ENCODE peak calls at places on chromosome 20, in six cellular contexts. One of them, this sample, is unnamed.

GRCh38 chr20:44428174-44429016 is 47.3 kb upstream of the TTPAL start:
- DNase-seq in mucosa of descending colon: no peak
- DNase-seq in WTC11: no peak
- DNase-seq in heart right ventricle: no peak
- DNase-seq in H1: no peak
- DNase-seq in OCI-LY7: no peak
- DNase-seq in this sample: no peak

GRCh38 chr20:19995220-19995863 is 21.8 kb upstream of the NAA20 start:
- DNase-seq in mucosa of descending colon: peak; percentile 52
- DNase-seq in WTC11: no peak
- DNase-seq in heart right ventricle: peak; percentile 47
- DNase-seq in H1: no peak
- DNase-seq in OCI-LY7: peak; percentile 57
- DNase-seq in this sample: no peak

GRCh38 chr20:6665161-6665560 is 102.3 kb upstream of the BMP2 start:
- DNase-seq in mucosa of descending colon: no peak
- DNase-seq in WTC11: no peak
- DNase-seq in heart right ventricle: no peak
- DNase-seq in H1: no peak
- DNase-seq in OCI-LY7: no peak
- DNase-seq in this sample: no peak

GRCh38 chr20:51586005-51586440 is 43.5 kb upstream of the NFATC2 start:
- DNase-seq in mucosa of descending colon: no peak
- DNase-seq in WTC11: no peak
- DNase-seq in heart right ventricle: no peak
- DNase-seq in H1: no peak
- DNase-seq in OCI-LY7: no peak
- DNase-seq in this sample: no peak

GRCh38 chr20:49340161-49340966 is 62.5 kb upstream of the ZNFX1 start:
- DNase-seq in mucosa of descending colon: no peak
- DNase-seq in WTC11: no peak
- DNase-seq in heart right ventricle: no peak
- DNase-seq in H1: no peak
- DNase-seq in OCI-LY7: no peak
- DNase-seq in this sample: no peak

GRCh38 chr20:12207875-12208274 is 290.2 kb downstream of the BTBD3 start:
- DNase-seq in mucosa of descending colon: peak; percentile 57
- DNase-seq in WTC11: peak; percentile 56
- DNase-seq in heart right ventricle: peak; percentile 9
- DNase-seq in H1: peak; percentile 77
- DNase-seq in OCI-LY7: peak; percentile 4
- DNase-seq in this sample: no peak

GRCh38 chr20:5608448-5609161 is 141.6 kb upstream of the SHLD1 start:
- DNase-seq in mucosa of descending colon: peak; percentile 30
- DNase-seq in WTC11: no peak
- DNase-seq in heart right ventricle: no peak
- DNase-seq in H1: no peak
- DNase-seq in OCI-LY7: no peak
- DNase-seq in this sample: no peak

GRCh38 chr20:23562721-23563342 is 5.5 kb downstream of the CST9L start:
- DNase-seq in mucosa of descending colon: no peak
- DNase-seq in WTC11: no peak
- DNase-seq in heart right ventricle: no peak
- DNase-seq in H1: no peak
- DNase-seq in OCI-LY7: no peak
- DNase-seq in this sample: no peak

GRCh38 chr20:48015943-48016723 is 230.9 kb upstream of the SULF2 start:
- DNase-seq in mucosa of descending colon: no peak
- DNase-seq in WTC11: no peak
- DNase-seq in heart right ventricle: no peak
- DNase-seq in H1: no peak
- DNase-seq in OCI-LY7: no peak
- DNase-seq in this sample: no peak

GRCh38 chr20:6588296-6588695 is 179.2 kb upstream of the BMP2 start:
- DNase-seq in mucosa of descending colon: peak; percentile 44
- DNase-seq in WTC11: no peak
- DNase-seq in heart right ventricle: no peak
- DNase-seq in H1: no peak
- DNase-seq in OCI-LY7: no peak
- DNase-seq in this sample: no peak

GRCh38 chr20:14445310-14445709 is 107.9 kb upstream of the FLRT3 start:
- DNase-seq in mucosa of descending colon: no peak
- DNase-seq in WTC11: no peak
- DNase-seq in heart right ventricle: no peak
- DNase-seq in H1: no peak
- DNase-seq in OCI-LY7: no peak
- DNase-seq in this sample: no peak

GRCh38 chr20:47501117-47501482 is 587 bp upstream of the NCOA3 start:
- DNase-seq in mucosa of descending colon: no peak
- DNase-seq in WTC11: no peak
- DNase-seq in heart right ventricle: no peak
- DNase-seq in H1: no peak
- DNase-seq in OCI-LY7: no peak
- DNase-seq in this sample: no peak

GRCh38 chr20:13028673-13029072 is 19.9 kb downstream of the SPTLC3 start:
- DNase-seq in mucosa of descending colon: no peak
- DNase-seq in WTC11: no peak
- DNase-seq in heart right ventricle: no peak
- DNase-seq in H1: no peak
- DNase-seq in OCI-LY7: no peak
- DNase-seq in this sample: no peak

GRCh38 chr20:64038252-64038578 is 2.2 kb downstream of the C20orf204 start:
- DNase-seq in mucosa of descending colon: no peak
- DNase-seq in WTC11: no peak
- DNase-seq in heart right ventricle: no peak
- DNase-seq in H1: no peak
- DNase-seq in OCI-LY7: peak; percentile 51
- DNase-seq in this sample: no peak

GRCh38 chr20:41632896-41633295 is 14.7 kb upstream of the CHD6 start:
- DNase-seq in mucosa of descending colon: no peak
- DNase-seq in WTC11: no peak
- DNase-seq in heart right ventricle: no peak
- DNase-seq in H1: no peak
- DNase-seq in OCI-LY7: no peak
- DNase-seq in this sample: no peak

GRCh38 chr20:32989507-32990283 is 14.5 kb downstream of the SUN5 start:
- DNase-seq in mucosa of descending colon: no peak
- DNase-seq in WTC11: no peak
- DNase-seq in heart right ventricle: no peak
- DNase-seq in H1: no peak
- DNase-seq in OCI-LY7: no peak
- DNase-seq in this sample: no peak

GRCh38 chr20:49593441-49594142 is 25.7 kb upstream of the PTGIS start:
- DNase-seq in mucosa of descending colon: no peak
- DNase-seq in WTC11: no peak
- DNase-seq in heart right ventricle: no peak
- DNase-seq in H1: no peak
- DNase-seq in OCI-LY7: no peak
- DNase-seq in this sample: no peak

GRCh38 chr20:9215539-9215938 is 146.7 kb downstream of the PLCB4 start:
- DNase-seq in mucosa of descending colon: no peak
- DNase-seq in WTC11: no peak
- DNase-seq in heart right ventricle: no peak
- DNase-seq in H1: no peak
- DNase-seq in OCI-LY7: peak; percentile 14
- DNase-seq in this sample: no peak

GRCh38 chr20:37375227-37375626 is 29.3 kb downstream of the SRC start:
- DNase-seq in mucosa of descending colon: no peak
- DNase-seq in WTC11: no peak
- DNase-seq in heart right ventricle: no peak
- DNase-seq in H1: no peak
- DNase-seq in OCI-LY7: peak; percentile 74
- DNase-seq in this sample: no peak

GRCh38 chr20:63934271-63935068 is 21.7 kb downstream of the UCKL1 start:
- DNase-seq in mucosa of descending colon: no peak
- DNase-seq in WTC11: peak; percentile 70
- DNase-seq in heart right ventricle: no peak
- DNase-seq in H1: peak; percentile 80
- DNase-seq in OCI-LY7: no peak
- DNase-seq in this sample: no peak

GRCh38 chr20:61244213-61244612 is 7.8 kb upstream of the CDH4 start:
- DNase-seq in mucosa of descending colon: no peak
- DNase-seq in WTC11: no peak
- DNase-seq in heart right ventricle: no peak
- DNase-seq in H1: no peak
- DNase-seq in OCI-LY7: no peak
- DNase-seq in this sample: no peak

GRCh38 chr20:32456869-32457421 is 98.8 kb downstream of the ASXL1 start:
- DNase-seq in mucosa of descending colon: no peak
- DNase-seq in WTC11: peak; percentile 86
- DNase-seq in heart right ventricle: no peak
- DNase-seq in H1: peak; percentile 93
- DNase-seq in OCI-LY7: peak; percentile 66
- DNase-seq in this sample: peak; percentile 90

GRCh38 chr20:18287915-18288747 is at the start of gene ZNF133:
- DNase-seq in mucosa of descending colon: peak; percentile 100
- DNase-seq in WTC11: peak; percentile 98
- DNase-seq in heart right ventricle: peak; percentile 98
- DNase-seq in H1: peak; percentile 99
- DNase-seq in OCI-LY7: peak; percentile 93
- DNase-seq in this sample: peak; percentile 87
- TF ChIP-seq CTCF in mucosa of descending colon: no peak
- TF ChIP-seq CTCF in WTC11: no peak
- TF ChIP-seq CTCF in heart right ventricle: no peak
- TF ChIP-seq CTCF in H1: no peak
- TF ChIP-seq CTCF in OCI-LY7: peak; percentile 58
- TF ChIP-seq CTCF in this sample: no peak

DNA sequence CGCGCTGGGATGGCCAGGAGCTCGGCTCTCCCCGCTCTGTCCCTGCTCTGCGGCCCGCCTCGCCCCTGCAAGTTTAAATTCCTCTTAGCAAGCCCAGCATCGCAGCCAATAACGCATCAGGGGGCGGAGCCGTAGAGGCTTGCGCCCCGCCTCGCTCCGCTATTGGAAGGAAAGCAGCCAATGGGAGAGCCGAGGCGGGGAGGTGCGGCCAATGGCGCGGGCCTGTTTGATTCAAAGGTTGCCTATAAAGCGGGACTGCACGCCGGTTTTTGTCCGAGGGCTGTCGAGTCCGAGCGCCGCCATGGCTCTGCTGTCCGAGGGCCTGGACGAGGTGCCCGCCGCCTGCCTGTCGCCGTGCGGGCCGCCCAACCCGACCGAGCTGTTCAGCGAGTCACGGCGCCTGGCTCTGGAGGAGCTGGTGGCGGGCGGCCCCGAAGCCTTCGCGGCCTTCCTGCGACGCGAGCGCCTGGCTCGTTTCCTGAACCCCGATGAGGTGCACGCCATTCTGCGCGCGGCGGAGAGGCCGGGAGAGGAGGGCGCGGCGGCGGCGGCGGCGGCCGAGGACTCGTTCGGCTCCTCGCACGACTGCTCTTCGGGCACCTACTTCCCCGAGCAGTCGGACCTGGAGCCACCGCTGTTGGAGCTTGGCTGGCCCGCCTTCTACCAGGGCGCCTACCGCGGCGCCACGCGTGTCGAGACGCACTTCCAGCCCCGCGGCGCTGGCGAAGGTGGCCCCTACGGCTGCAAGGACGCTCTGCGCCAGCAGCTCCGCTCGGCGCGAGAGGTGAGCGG is at the start of gene FAM83D:
- DNase-seq in mucosa of descending colon: peak; percentile 98
- DNase-seq in WTC11: peak; percentile 99
- DNase-seq in heart right ventricle: peak; percentile 94
- DNase-seq in H1: peak; percentile 99
- DNase-seq in OCI-LY7: peak; percentile 99
- DNase-seq in this sample: peak; percentile 91
- TF ChIP-seq CTCF in mucosa of descending colon: no peak
- TF ChIP-seq CTCF in WTC11: no peak
- TF ChIP-seq CTCF in heart right ventricle: peak; percentile 8
- TF ChIP-seq CTCF in H1: no peak
- TF ChIP-seq CTCF in OCI-LY7: no peak
- TF ChIP-seq CTCF in this sample: no peak

DNA sequence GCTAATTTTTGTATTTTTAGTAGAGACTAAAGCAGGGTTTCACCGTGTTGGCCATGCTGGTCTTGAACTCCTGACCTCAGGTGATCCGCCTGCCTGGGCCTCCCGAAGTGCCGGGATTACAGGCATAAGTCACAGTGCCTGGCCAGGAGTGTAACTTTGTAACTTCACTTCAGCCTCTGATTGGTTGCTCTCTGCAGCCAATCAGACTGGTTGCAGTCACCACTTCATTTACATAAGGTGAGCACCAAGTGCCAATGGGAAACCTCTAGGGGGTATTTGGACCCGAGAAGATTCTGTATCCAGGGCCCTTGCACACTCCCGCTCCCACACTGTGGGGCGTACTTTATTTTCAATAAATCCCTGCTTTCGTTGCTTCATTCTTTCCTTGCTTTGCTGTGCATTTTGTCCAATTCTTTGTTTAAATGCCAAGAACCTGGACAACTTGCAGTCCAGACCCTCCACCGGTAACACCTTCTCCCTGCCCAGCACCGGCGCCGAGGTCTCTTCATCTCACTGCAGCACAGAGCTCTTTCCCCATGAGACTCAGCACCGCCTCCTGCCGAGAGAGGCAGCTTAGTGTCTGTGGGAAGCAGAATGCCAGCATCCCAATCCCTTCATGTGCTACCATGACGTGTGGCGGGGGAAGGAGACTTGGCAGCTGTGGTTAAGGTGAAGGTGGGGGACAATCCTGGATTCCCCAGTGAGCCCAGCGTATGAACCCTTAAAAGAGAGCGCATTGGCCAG is 14.0 kb upstream of the MRGBP start:
- DNase-seq in mucosa of descending colon: no peak
- DNase-seq in WTC11: peak; percentile 55
- DNase-seq in heart right ventricle: no peak
- DNase-seq in H1: no peak
- DNase-seq in OCI-LY7: no peak
- DNase-seq in this sample: no peak
- TF ChIP-seq CTCF in mucosa of descending colon: no peak
- TF ChIP-seq CTCF in WTC11: no peak
- TF ChIP-seq CTCF in heart right ventricle: no peak
- TF ChIP-seq CTCF in H1: peak; percentile 45
- TF ChIP-seq CTCF in OCI-LY7: no peak
- TF ChIP-seq CTCF in this sample: no peak

GRCh38 chr20:54091120-54091480 is 20.7 kb upstream of the BCAS1 start:
- DNase-seq in mucosa of descending colon: no peak
- DNase-seq in WTC11: no peak
- DNase-seq in heart right ventricle: no peak
- DNase-seq in H1: no peak
- DNase-seq in OCI-LY7: no peak
- DNase-seq in this sample: no peak
- TF ChIP-seq CTCF in mucosa of descending colon: no peak
- TF ChIP-seq CTCF in WTC11: no peak
- TF ChIP-seq CTCF in heart right ventricle: no peak
- TF ChIP-seq CTCF in H1: no peak
- TF ChIP-seq CTCF in OCI-LY7: no peak
- TF ChIP-seq CTCF in this sample: no peak

GRCh38 chr20:60102665-60103210 is 144.5 kb downstream of the CDH26 start:
- DNase-seq in mucosa of descending colon: peak; percentile 4
- DNase-seq in WTC11: no peak
- DNase-seq in heart right ventricle: no peak
- DNase-seq in H1: no peak
- DNase-seq in OCI-LY7: no peak
- DNase-seq in this sample: no peak
- TF ChIP-seq CTCF in mucosa of descending colon: no peak
- TF ChIP-seq CTCF in WTC11: no peak
- TF ChIP-seq CTCF in heart right ventricle: no peak
- TF ChIP-seq CTCF in H1: no peak
- TF ChIP-seq CTCF in OCI-LY7: no peak
- TF ChIP-seq CTCF in this sample: no peak